ENCODE peak calls at places on chromosomes 2 and 18, in eight cellular contexts. C, M, H, V, Q, P, K and S are unnamed samples.

GRCh38 chr2:238493411-238493810 is 66.7 kb downstream of the ASB1 start:
- DNase-seq in C (no peak), M (no peak), H (no peak), V (no peak), Q (no peak), P (no peak), K (no peak), S (peak)

GRCh38 chr2:234134496-234134895 is 84.0 kb downstream of the SPP2 start:
- DNase-seq in C (no peak), M (peak), H (no peak), V (no peak), Q (no peak), P (no peak), K (no peak), S (peak)

GRCh38 chr2:218002792-218003191 is at the start of gene TNS1:
- DNase-seq in C (no peak), M (peak), H (no peak), V (no peak), Q (no peak), P (peak), K (no peak), S (peak)

GRCh38 chr18:59075923-59076322 is 63.8 kb upstream of the SEC11C start:
- DNase-seq in C (no peak), M (no peak), H (no peak), V (no peak), Q (no peak), P (no peak), K (no peak), S (no peak)

GRCh38 chr2:47007221-47007825 is 91.7 kb upstream of the MCFD2 start:
- DNase-seq in C (no peak), M (no peak), H (no peak), V (peak), Q (peak), P (no peak), K (no peak), S (no peak)

GRCh38 chr2:62196278-62196901 is 475 bp downstream of the B3GNT2 start:
- DNase-seq in C (peak), M (no peak), H (peak), V (no peak), Q (peak), P (peak), K (peak), S (peak)

GRCh38 chr2:216949685-216950397 is 90.0 kb upstream of the TNP1 start:
- DNase-seq in C (no peak), M (peak), H (peak), V (no peak), Q (no peak), P (peak), K (no peak), S (no peak)

GRCh38 chr2:28538134-28538533 is 42.3 kb downstream of the PLB1 start:
- DNase-seq in C (no peak), M (no peak), H (no peak), V (no peak), Q (no peak), P (no peak), K (no peak), S (no peak)

GRCh38 chr2:105746177-105747080 is 1.7 kb downstream of the NCK2 start:
- DNase-seq in C (peak), M (no peak), H (no peak), V (peak), Q (no peak), P (no peak), K (no peak), S (no peak)

GRCh38 chr18:58310517-58310916 is 266.5 kb downstream of the NEDD4L start:
- DNase-seq in C (peak), M (peak), H (peak), V (no peak), Q (no peak), P (peak), K (no peak), S (no peak)

GRCh38 chr2:12005886-12006681 is 259.7 kb downstream of the LPIN1 start:
- DNase-seq in C (no peak), M (peak), H (no peak), V (peak), Q (peak), P (no peak), K (no peak), S (no peak)

GRCh38 chr2:105143467-105144127 is 97.9 kb upstream of the GPR45 start:
- DNase-seq in C (no peak), M (peak), H (peak), V (peak), Q (no peak), P (peak), K (no peak), S (no peak)

GRCh38 chr18:55906533-55906932 is 318.5 kb upstream of the TCF4 start:
- DNase-seq in C (no peak), M (peak), H (peak), V (no peak), Q (no peak), P (no peak), K (no peak), S (no peak)

GRCh38 chr2:240398711-240399267 is 36.7 kb upstream of the GPC1 start:
- DNase-seq in C (peak), M (no peak), H (no peak), V (no peak), Q (no peak), P (peak), K (peak), S (peak)